ENCODE peak calls at places on chromosome 19, in four cellular contexts. F is NCI-H460, P is astrocyte, Y is fibroblast of gingiva. D is an unnamed sample.

GRCh38 chr19:4692275-4693077 is 22.3 kb upstream of the MYDGF start:
- DNase-seq in F (no peak), P (no peak), Y (no peak), D (no peak)

GRCh38 chr19:3108775-3109174 is 14.6 kb downstream of the GNA11 start:
- DNase-seq in F (peak), P (peak), Y (peak), D (peak)

GRCh38 chr19:3276341-3276799 is 51.9 kb downstream of the CELF5 start:
- DNase-seq in F (no peak), P (no peak), Y (no peak), D (peak)

GRCh38 chr19:2167896-2168618 is 4.3 kb downstream of the DOT1L start:
- DNase-seq in F (no peak), P (peak), Y (peak), D (no peak)

GRCh38 chr19:2084993-2085720 is 11.0 kb downstream of the MOB3A start:
- DNase-seq in F (no peak), P (peak), Y (peak), D (no peak)

GRCh38 chr19:7013678-7014077 is 7.6 kb downstream of the MBD3L2B start:
- DNase-seq in F (no peak), P (no peak), Y (no peak), D (peak)

GRCh38 chr19:51040151-51040550 is 5.3 kb upstream of the KLK12 start:
- DNase-seq in F (no peak), P (no peak), Y (no peak), D (no peak)

GRCh38 chr19:49677901-49678674 is 1.0 kb downstream of the PRMT1 start:
- DNase-seq in F (peak), P (peak), Y (peak), D (peak)

GRCh38 chr19:45670670-45671453 is 2.8 kb downstream of the GIPR start:
- DNase-seq in F (peak), P (no peak), Y (peak), D (no peak)

GRCh38 chr19:51398096-51398704 is 7.8 kb upstream of the C19orf84 start:
- DNase-seq in F (no peak), P (no peak), Y (peak), D (peak)

GRCh38 chr19:36030264-36031148 is 2.2 kb downstream of the CLIP3 start:
- DNase-seq in F (no peak), P (no peak), Y (peak), D (no peak)

GRCh38 chr19:6412111-6412999 is 12.3 kb downstream of the KHSRP start:
- DNase-seq in F (no peak), P (no peak), Y (no peak), D (no peak)

GRCh38 chr19:18796239-18796638 is 5.1 kb upstream of the COMP start:
- DNase-seq in F (no peak), P (no peak), Y (no peak), D (no peak)